ENCODE peak calls at places on chromosome 3, in seven cellular contexts. E is lung, B is thoracic aorta, O is psoas muscle, L is mucosa of descending colon, W is GM23338, Z is prostate gland. X is an unnamed sample. For H3K4me1, the result is how much of the 10 kb centered on the place peaks cover.

GRCh38 chr3:37907906-37908305 is 46.2 kb downstream of the CTDSPL start:
- DNase-seq in E (no peak), B (no peak), O (no peak), L (no peak), W (no peak), Z (no peak), X (no peak)

GRCh38 chr3:38549486-38549885 is 53.3 kb downstream of the EXOG start:
- DNase-seq in E (no peak), B (no peak), O (no peak), L (no peak), W (no peak), Z (no peak), X (no peak)

GRCh38 chr3:174216948-174217718 is 642.0 kb upstream of the NAALADL2 start:
- DNase-seq in E (no peak), B (no peak), O (no peak), L (no peak), W (no peak), Z (no peak), X (no peak)

GRCh38 chr3:195147649-195148121 is 123.3 kb downstream of the XXYLT1 start:
- DNase-seq in E (no peak), B (no peak), O (peak), L (peak), W (no peak), Z (no peak), X (no peak)

GRCh38 chr3:132638721-132639120 is 20.9 kb downstream of the ACAD11 start:
- DNase-seq in E (no peak), B (no peak), O (no peak), L (no peak), W (no peak), Z (no peak), X (no peak)

GRCh38 chr3:111980716-111981456 is 2.1 kb downstream of the ABHD10 start:
- DNase-seq in E (no peak), B (no peak), O (no peak), L (no peak), W (no peak), Z (no peak), X (no peak)

GRCh38 chr3:107752202-107752990 is 229.6 kb downstream of the BBX start:
- DNase-seq in E (no peak), B (no peak), O (no peak), L (no peak), W (peak), Z (no peak), X (no peak)

GRCh38 chr3:113211370-113212154 is at the start of gene BOC:
- DNase-seq in E (no peak), B (no peak), O (peak), L (no peak), W (peak), Z (peak), X (no peak)

GRCh38 chr3:13546667-13547171 is 2.2 kb upstream of the FBLN2 start:
- DNase-seq in E (no peak), B (no peak), O (peak), L (no peak), W (no peak), Z (no peak), X (no peak)

DNA sequence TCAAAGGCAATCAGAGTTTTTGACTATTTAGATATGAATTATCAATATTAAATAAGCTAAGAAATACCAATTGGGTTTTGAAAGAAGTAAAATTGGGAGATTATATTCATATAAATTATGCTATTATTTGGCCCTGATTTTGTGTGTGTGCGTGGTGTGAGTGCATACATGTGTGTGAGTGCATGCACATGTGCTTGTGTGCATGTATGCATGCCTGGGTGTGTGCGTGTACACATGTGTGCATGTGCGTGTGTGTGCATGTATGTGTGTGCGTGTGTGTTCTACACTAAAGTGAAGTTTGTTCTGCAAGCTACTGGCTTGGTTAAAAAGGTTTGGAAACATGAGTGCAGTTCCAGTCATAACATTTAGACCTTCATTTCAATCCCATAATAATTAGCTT is 83.4 kb upstream of the MBNL1 start:
- DNase-seq in E (no peak), B (no peak), O (no peak), L (no peak), W (no peak), Z (no peak), X (no peak)
- H3K4me1 ChIP-seq in E (under half), B (under half), O (under half), L (under half), W (under half), Z (under half), X (under half)

GRCh38 chr3:52137311-52137710 is 16.9 kb downstream of the POC1A start:
- DNase-seq in E (no peak), B (no peak), O (peak), L (no peak), W (no peak), Z (no peak), X (no peak)

GRCh38 chr3:52140792-52141191 is 13.4 kb downstream of the POC1A start:
- DNase-seq in E (no peak), B (no peak), O (peak), L (no peak), W (no peak), Z (no peak), X (no peak)

GRCh38 chr3:52143156-52143555 is 11.1 kb downstream of the POC1A start:
- DNase-seq in E (no peak), B (no peak), O (peak), L (no peak), W (no peak), Z (no peak), X (no peak)

GRCh38 chr3:52141751-52142150 is 12.5 kb downstream of the POC1A start:
- DNase-seq in E (no peak), B (no peak), O (no peak), L (no peak), W (no peak), Z (no peak), X (no peak)

DNA sequence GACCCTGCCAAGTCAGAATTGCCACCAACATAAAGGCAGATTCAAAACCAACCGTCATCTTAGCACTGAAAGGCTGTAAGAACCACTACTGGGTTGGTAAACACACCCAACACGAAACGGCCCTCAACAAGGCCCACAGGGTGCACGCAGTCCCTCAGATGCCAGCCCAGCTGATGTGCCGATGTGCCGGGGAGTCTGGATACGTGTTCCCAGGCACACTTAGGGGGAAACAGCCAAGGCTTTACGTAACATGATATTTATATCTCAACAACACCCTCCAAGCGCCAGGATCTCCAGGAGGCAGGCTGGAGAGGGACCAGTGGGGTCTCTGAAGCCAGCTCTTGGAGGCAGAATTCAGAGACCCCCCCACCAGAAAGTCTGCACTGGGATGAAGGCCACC is 14.2 kb downstream of the POC1A start:
- DNase-seq in E (no peak), B (no peak), O (peak), L (no peak), W (no peak), Z (no peak), X (no peak)
- TF ChIP-seq CTCF in E (no peak), B (no peak), O (no peak), L (no peak), W (no peak), Z (no peak), X (no peak)

DNA sequence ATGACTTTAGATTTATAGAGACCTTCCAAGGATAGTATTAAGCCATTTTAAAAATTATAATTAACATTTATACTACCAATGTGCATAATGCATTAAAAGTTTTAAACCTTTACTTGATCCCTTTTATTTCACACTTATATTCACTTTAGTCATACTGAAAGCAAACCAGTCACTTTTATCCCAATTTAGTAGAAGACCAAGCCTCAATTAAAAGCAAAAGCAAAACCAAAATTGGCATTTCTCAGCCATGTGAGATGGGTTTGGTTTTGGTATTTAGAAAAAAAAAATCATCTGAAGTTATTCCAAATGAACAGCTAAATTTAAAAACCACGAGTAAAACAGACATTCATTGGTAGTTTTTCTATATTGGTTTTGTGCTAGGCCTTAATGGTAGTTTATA is 249.4 kb downstream of the LPP start:
- DNase-seq in E (no peak), B (no peak), O (no peak), L (no peak), W (no peak), Z (no peak), X (no peak)
- H3K4me1 ChIP-seq in E (under half), B (under half), O (under half), L (under half), W (under half), Z (under half), X (under half)

DNA sequence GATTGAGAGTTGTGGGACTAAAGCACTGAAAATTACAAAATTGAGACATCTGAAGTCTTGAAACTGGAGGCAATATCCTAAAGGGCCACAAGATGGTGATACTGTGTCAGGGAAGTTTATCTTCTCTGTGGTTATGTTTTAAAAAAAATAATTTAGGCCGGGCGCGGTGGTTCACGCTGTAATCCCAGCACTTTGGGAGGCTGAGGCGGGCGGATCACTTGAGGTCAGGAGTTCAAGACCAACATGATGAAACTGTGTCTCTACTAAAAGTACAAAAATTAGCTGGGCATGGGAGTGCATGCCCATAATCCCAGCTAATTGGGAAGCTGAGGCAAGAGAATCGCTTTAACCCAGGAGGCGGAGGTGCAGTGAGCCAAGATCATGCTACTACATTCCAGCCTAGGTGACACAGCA is 17.9 kb upstream of the NIT2 start:
- DNase-seq in E (no peak), B (no peak), O (peak), L (no peak), W (peak), Z (no peak), X (no peak)
- TF ChIP-seq CTCF in E (peak), B (peak), O (peak), L (no peak), W (peak), Z (peak), X (peak)

GRCh38 chr3:23807161-23808015 is 1.6 kb downstream of the UBE2E1 start:
- DNase-seq in E (no peak), B (no peak), O (no peak), L (no peak), W (peak), Z (no peak), X (no peak)
- H3K4me1 ChIP-seq in E (under half), B (under half), O (under half), L (under half), W (under half), Z (under half), X (under half)

X was measured in RWPE2.